ENCODE peak calls at places on chromosomes 16 and 17, in four cellular contexts. D is tibial artery, T is activated T-helper 1 cell treated with Interleukin-2 at 50 U/mL for 16 hours, N is left ventricle myocardium superior. C is an unnamed sample.

GRCh38 chr16:48123104-48123788 is 32.5 kb downstream of the ABCC12 start:
- DNase-seq in D (no peak), T (no peak), N (no peak), C (peak; percentile 100)

GRCh38 chr16:24781256-24781655 is 51.8 kb downstream of the TNRC6A start:
- DNase-seq in D (no peak), T (no peak), N (no peak), C (no peak)

GRCh38 chr17:67557921-67558320 is 159.8 kb upstream of the NOL11 start:
- DNase-seq in D (no peak), T (no peak), N (no peak), C (peak; percentile 17)

GRCh38 chr17:49443862-49444261 is 29.2 kb upstream of the PHB1 start:
- DNase-seq in D (no peak), T (no peak), N (no peak), C (peak; percentile 69)

GRCh38 chr17:39593371-39593770 is 14.3 kb downstream of the NEUROD2 start:
- DNase-seq in D (no peak), T (no peak), N (no peak), C (no peak)

GRCh38 chr17:51703364-51704341 is 443.3 kb downstream of the UTP18 start:
- DNase-seq in D (peak; percentile 78), T (no peak), N (peak; percentile 73), C (no peak)

GRCh38 chr16:66459878-66460277 is 32.8 kb downstream of the BEAN1 start:
- DNase-seq in D (no peak), T (no peak), N (no peak), C (no peak)

GRCh38 chr17:82231562-82232321 is 2.9 kb downstream of the SLC16A3 start:
- DNase-seq in D (peak; percentile 89), T (no peak), N (peak; percentile 88), C (peak; percentile 79)

GRCh38 chr17:57085448-57086068 is 512 bp downstream of the AKAP1 start:
- DNase-seq in D (peak; percentile 86), T (peak; percentile 45), N (peak; percentile 79), C (peak; percentile 71)

GRCh38 chr16:22213236-22213635 is 7.2 kb downstream of the EEF2K start:
- DNase-seq in D (no peak), T (no peak), N (no peak), C (no peak)

GRCh38 chr17:49548506-49549310 is 27.0 kb upstream of the NXPH3 start:
- DNase-seq in D (no peak), T (no peak), N (peak; percentile 78), C (peak; percentile 51)

GRCh38 chr17:50634123-50634914 is at the start of gene ABCC3:
- DNase-seq in D (peak; percentile 83), T (no peak), N (peak; percentile 57), C (peak; percentile 55)

GRCh38 chr17:6597727-6598126 is 41.4 kb upstream of the PITPNM3 start:
- DNase-seq in D (no peak), T (no peak), N (no peak), C (no peak)

GRCh38 chr17:67051837-67052236 is 7.5 kb downstream of the CACNG1 start:
- DNase-seq in D (no peak), T (no peak), N (no peak), C (no peak)

GRCh38 chr17:20095366-20096080 is 86.4 kb downstream of the SPECC1 start:
- DNase-seq in D (peak; percentile 92), T (no peak), N (peak; percentile 85), C (peak; percentile 63)

GRCh38 chr17:77228224-77229215 is 87.8 kb downstream of the SEC14L1 start:
- DNase-seq in D (no peak), T (no peak), N (no peak), C (no peak)

GRCh38 chr17:82963104-82963950 is 116.1 kb upstream of the METRNL start:
- DNase-seq in D (peak; percentile 91), T (no peak), N (peak; percentile 86), C (peak; percentile 86)

C was measured in ELR.